ENCODE peak calls at places on chromosomes 6 and 20, in four cellular contexts. One of them, this sample, is unnamed.

GRCh38 chr6:141290871-141291270 is 841.9 kb upstream of the GJE1 start:
- DNase-seq in GM12878: no peak
- DNase-seq in K562: no peak
- DNase-seq in HepG2: no peak
- DNase-seq in this sample: no peak

GRCh38 chr20:18973499-18974173 is 160.1 kb downstream of the SCP2D1 start:
- DNase-seq in HepG2: no peak
- DNase-seq in K562: no peak
- DNase-seq in GM12878: no peak
- DNase-seq in this sample: no peak

GRCh38 chr6:105894556-105894955 is 191.6 kb upstream of the PRDM1 start:
- DNase-seq in K562: no peak
- DNase-seq in HepG2: no peak
- DNase-seq in GM12878: no peak
- DNase-seq in this sample: no peak

GRCh38 chr20:11544029-11544678 is 373.5 kb upstream of the BTBD3 start:
- DNase-seq in K562: no peak
- DNase-seq in GM12878: peak; percentile 40
- DNase-seq in HepG2: peak; percentile 72
- DNase-seq in this sample: peak; percentile 30

GRCh38 chr20:47198254-47198671 is 158.2 kb downstream of the ZMYND8 start:
- DNase-seq in GM12878: peak; percentile 27
- DNase-seq in K562: no peak
- DNase-seq in HepG2: no peak
- DNase-seq in this sample: no peak

GRCh38 chr6:137999815-138000214 is 107.4 kb downstream of the PERP start:
- DNase-seq in K562: no peak
- DNase-seq in HepG2: no peak
- DNase-seq in GM12878: no peak
- DNase-seq in this sample: no peak

GRCh38 chr20:8248051-8248450 is 116.0 kb downstream of the PLCB1 start:
- DNase-seq in GM12878: no peak
- DNase-seq in HepG2: no peak
- DNase-seq in K562: no peak
- DNase-seq in this sample: no peak

GRCh38 chr6:147195510-147195909 is 8.7 kb upstream of the STXBP5 start:
- DNase-seq in HepG2: no peak
- DNase-seq in GM12878: no peak
- DNase-seq in K562: no peak
- DNase-seq in this sample: no peak

GRCh38 chr6:46756469-46757205 is 9.9 kb downstream of the ANKRD66 start:
- DNase-seq in K562: no peak
- DNase-seq in HepG2: no peak
- DNase-seq in GM12878: no peak
- DNase-seq in this sample: no peak

GRCh38 chr20:47220161-47220582 is 136.3 kb downstream of the ZMYND8 start:
- DNase-seq in GM12878: no peak
- DNase-seq in K562: peak; percentile 51
- DNase-seq in HepG2: peak; percentile 61
- DNase-seq in this sample: peak; percentile 71

GRCh38 chr6:135183532-135184440 is 2.7 kb downstream of the MYB start:
- DNase-seq in HepG2: peak; percentile 55
- DNase-seq in K562: peak; percentile 75
- DNase-seq in GM12878: no peak
- DNase-seq in this sample: peak; percentile 72

GRCh38 chr6:38136547-38136946 is 317.0 kb downstream of the ZFAND3 start:
- DNase-seq in K562: no peak
- DNase-seq in GM12878: no peak
- DNase-seq in HepG2: no peak
- DNase-seq in this sample: no peak

GRCh38 chr6:84763397-84764331 is 734 bp downstream of the TBX18 start:
- DNase-seq in K562: peak; percentile 73
- DNase-seq in GM12878: no peak
- DNase-seq in HepG2: no peak
- DNase-seq in this sample: peak; percentile 45

GRCh38 chr6:50818673-50819072 is at the start of gene TFAP2B:
- DNase-seq in K562: no peak
- DNase-seq in HepG2: no peak
- DNase-seq in GM12878: no peak
- DNase-seq in this sample: no peak

GRCh38 chr6:2793491-2794151 is 28.4 kb downstream of the WRNIP1 start:
- DNase-seq in GM12878: no peak
- DNase-seq in K562: no peak
- DNase-seq in HepG2: no peak
- DNase-seq in this sample: no peak

GRCh38 chr6:29620629-29621028 is 12.4 kb downstream of the GABBR1 start:
- DNase-seq in HepG2: no peak
- DNase-seq in K562: no peak
- DNase-seq in GM12878: no peak
- DNase-seq in this sample: no peak

GRCh38 chr20:12886618-12887363 is 122.0 kb upstream of the SPTLC3 start:
- DNase-seq in HepG2: no peak
- DNase-seq in K562: no peak
- DNase-seq in GM12878: no peak
- DNase-seq in this sample: no peak

GRCh38 chr6:153312633-153313032 is 181.6 kb upstream of the RGS17 start:
- DNase-seq in HepG2: peak; percentile 31
- DNase-seq in GM12878: no peak
- DNase-seq in K562: no peak
- DNase-seq in this sample: peak; percentile 43

GRCh38 chr6:125867483-125867935 is 76.7 kb downstream of the NCOA7 start:
- DNase-seq in K562: no peak
- DNase-seq in GM12878: no peak
- DNase-seq in HepG2: peak; percentile 24
- DNase-seq in this sample: no peak

DNA sequence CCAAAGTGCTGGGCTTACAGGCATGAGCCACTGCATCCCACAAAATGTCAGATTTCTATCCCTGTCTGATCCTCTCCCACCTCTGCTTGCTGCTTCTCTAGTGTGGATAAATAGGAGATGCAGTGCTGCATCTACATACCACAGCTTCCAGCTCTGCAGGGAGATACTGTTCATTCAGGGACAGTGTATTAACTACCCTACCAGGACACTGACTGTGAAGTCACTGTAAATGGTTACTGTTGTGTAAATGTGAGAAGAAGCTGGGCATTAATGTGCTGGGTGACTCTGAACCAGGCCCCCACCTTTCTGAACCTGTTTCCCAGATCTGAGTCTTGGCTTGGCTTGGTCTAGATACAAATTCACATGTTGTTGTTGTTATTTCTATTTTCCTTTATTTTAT is 488.6 kb upstream of the SULF2 start:
- DNase-seq in GM12878: no peak
- DNase-seq in K562: no peak
- DNase-seq in HepG2: no peak
- DNase-seq in this sample: no peak
- TF ChIP-seq FOXM1 in GM12878: no peak
- TF ChIP-seq FOXM1 in K562: no peak
- TF ChIP-seq FOXM1 in HepG2: no peak
- TF ChIP-seq FOXM1 in this sample: no peak

DNA sequence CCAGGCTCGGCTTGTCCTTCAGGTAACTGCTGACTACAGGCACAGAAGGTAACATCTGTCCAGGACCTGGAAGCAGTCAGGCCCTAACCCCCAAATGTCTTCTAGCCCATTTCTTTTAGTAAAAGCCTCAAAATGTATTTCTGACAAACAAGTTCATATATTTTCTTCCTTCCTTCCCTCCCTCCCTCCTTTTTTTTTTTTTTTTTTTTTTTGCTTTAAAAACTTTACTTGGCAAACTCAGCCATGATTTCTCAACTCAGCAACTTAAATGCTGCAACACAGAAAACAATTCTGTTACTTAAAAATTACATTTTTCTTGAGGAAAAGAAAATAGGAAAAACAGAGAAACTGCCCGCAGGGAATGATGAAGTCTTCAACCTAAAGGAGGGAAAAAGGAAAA is 7.3 kb downstream of the MTCH1 start:
- DNase-seq in K562: no peak
- DNase-seq in HepG2: no peak
- DNase-seq in GM12878: no peak
- DNase-seq in this sample: no peak
- TF ChIP-seq TARDBP in K562: no peak
- TF ChIP-seq TARDBP in HepG2: no peak
- TF ChIP-seq TARDBP in GM12878: no peak
- TF ChIP-seq TARDBP in this sample: no peak

GRCh38 chr20:41991412-41991811 is 373.2 kb upstream of the CHD6 start:
- DNase-seq in K562: no peak
- DNase-seq in HepG2: no peak
- DNase-seq in GM12878: no peak
- DNase-seq in this sample: no peak

GRCh38 chr20:41992481-41992880 is 374.3 kb upstream of the CHD6 start:
- DNase-seq in HepG2: no peak
- DNase-seq in K562: no peak
- DNase-seq in GM12878: no peak
- DNase-seq in this sample: no peak

GRCh38 chr20:41989039-41989679 is 371.0 kb upstream of the CHD6 start:
- DNase-seq in GM12878: no peak
- DNase-seq in K562: no peak
- DNase-seq in HepG2: no peak
- DNase-seq in this sample: no peak

DNA sequence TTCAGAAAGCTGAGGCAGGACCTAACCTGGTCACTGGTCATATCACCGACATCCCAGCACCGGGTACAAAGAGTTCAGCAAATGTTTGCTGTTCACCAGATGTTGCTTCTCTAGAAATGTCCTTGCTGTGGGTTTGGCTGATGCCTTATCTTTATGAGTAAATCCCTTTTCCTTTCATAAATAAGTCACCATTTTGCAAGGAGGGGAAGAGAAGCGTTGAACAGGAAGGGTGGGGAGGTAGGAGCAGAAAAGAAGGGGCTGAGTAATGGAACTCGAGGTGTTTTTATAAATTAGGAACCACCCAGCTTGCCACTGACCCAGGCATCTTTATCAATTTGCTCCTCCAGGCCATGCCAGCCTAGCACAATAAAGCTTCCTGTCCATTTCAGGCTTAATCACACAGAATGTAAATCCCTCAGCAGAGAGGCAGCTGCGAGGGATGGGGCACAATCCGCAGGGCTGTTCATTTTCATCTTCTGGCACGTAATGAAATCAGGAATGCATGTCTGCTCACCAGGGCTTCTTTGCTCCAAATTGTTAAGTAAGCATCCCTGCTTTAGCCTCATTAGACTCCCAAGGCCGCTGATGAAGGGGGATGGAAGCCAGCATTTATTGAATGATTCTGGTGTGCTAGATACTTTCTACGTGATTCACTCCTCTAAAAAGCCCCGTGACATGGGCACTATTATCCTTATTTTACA is 371.9 kb upstream of the CHD6 start:
- DNase-seq in GM12878: no peak
- DNase-seq in HepG2: no peak
- DNase-seq in K562: no peak
- DNase-seq in this sample: no peak
- TF ChIP-seq FOXM1 in GM12878: no peak
- TF ChIP-seq FOXM1 in HepG2: no peak
- TF ChIP-seq FOXM1 in K562: no peak
- TF ChIP-seq FOXM1 in this sample: no peak

GRCh38 chr6:139753198-139753861 is 378.9 kb upstream of the CITED2 start:
- DNase-seq in GM12878: no peak
- DNase-seq in HepG2: peak; percentile 71
- DNase-seq in K562: no peak
- DNase-seq in this sample: no peak
- TF ChIP-seq TARDBP in GM12878: no peak
- TF ChIP-seq TARDBP in HepG2: no peak
- TF ChIP-seq TARDBP in K562: no peak
- TF ChIP-seq TARDBP in this sample: no peak

GRCh38 chr6:121780325-121781313 is 345.2 kb downstream of the GJA1 start:
- DNase-seq in GM12878: no peak
- DNase-seq in HepG2: no peak
- DNase-seq in K562: no peak
- DNase-seq in this sample: peak; percentile 20
- TF ChIP-seq FOXM1 in GM12878: no peak
- TF ChIP-seq FOXM1 in HepG2: no peak
- TF ChIP-seq FOXM1 in K562: no peak
- TF ChIP-seq FOXM1 in this sample: no peak

GRCh38 chr20:33609504-33609903 is 52.6 kb upstream of the C20orf144 start:
- DNase-seq in K562: no peak
- DNase-seq in HepG2: no peak
- DNase-seq in GM12878: no peak
- DNase-seq in this sample: no peak

GRCh38 chr20:33612001-33612400 is 50.1 kb upstream of the C20orf144 start:
- DNase-seq in K562: no peak
- DNase-seq in GM12878: no peak
- DNase-seq in HepG2: no peak
- DNase-seq in this sample: no peak

GRCh38 chr20:33606114-33606771 is 55.9 kb upstream of the C20orf144 start:
- DNase-seq in K562: no peak
- DNase-seq in GM12878: peak; percentile 51
- DNase-seq in HepG2: no peak
- DNase-seq in this sample: no peak

GRCh38 chr20:33611106-33611505 is 51.0 kb upstream of the C20orf144 start:
- DNase-seq in GM12878: no peak
- DNase-seq in K562: no peak
- DNase-seq in HepG2: no peak
- DNase-seq in this sample: no peak
- TF ChIP-seq TARDBP in GM12878: no peak
- TF ChIP-seq TARDBP in K562: no peak
- TF ChIP-seq TARDBP in HepG2: no peak
- TF ChIP-seq TARDBP in this sample: no peak

GRCh38 chr6:14792118-14792955 is 453.5 kb upstream of the JARID2 start:
- DNase-seq in HepG2: no peak
- DNase-seq in GM12878: no peak
- DNase-seq in K562: no peak
- DNase-seq in this sample: peak; percentile 23
- TF ChIP-seq FOXM1 in HepG2: no peak
- TF ChIP-seq FOXM1 in GM12878: no peak
- TF ChIP-seq FOXM1 in K562: no peak
- TF ChIP-seq FOXM1 in this sample: no peak